ENCODE peak calls at places on chromosome 2, in eight cellular contexts. T, A, K, P, I, L, E and M are unnamed samples.

GRCh38 chr2:73258913-73259215 is 24.8 kb downstream of the CCT7 start:
- DNase-seq in K (no peak), T (no peak), A (no peak), I (no peak), L (no peak), E (no peak), P (no peak), M (no peak)

GRCh38 chr2:201116959-201117734 is 1.2 kb downstream of the CFLAR start:
- DNase-seq in L (peak; percentile 90), T (peak; percentile 94), P (peak; percentile 71), I (peak; percentile 70), K (peak; percentile 84), A (no peak), E (peak; percentile 58), M (peak; percentile 82)

GRCh38 chr2:224613543-224614317 is 28.6 kb upstream of the CUL3 start:
- DNase-seq in E (no peak), T (no peak), A (no peak), K (no peak), P (no peak), L (no peak), I (no peak), M (no peak)

GRCh38 chr2:233414777-233415570 is 60.7 kb downstream of the DGKD start:
- DNase-seq in L (no peak), P (no peak), I (peak; percentile 65), K (no peak), A (no peak), E (no peak), T (no peak), M (peak; percentile 75)

GRCh38 chr2:1653956-1654695 is 90.2 kb downstream of the PXDN start:
- DNase-seq in E (no peak), T (peak; percentile 40), K (no peak), A (no peak), P (no peak), L (no peak), I (no peak), M (no peak)

GRCh38 chr2:108268001-108268400 is 20.7 kb upstream of the SULT1C2 start:
- DNase-seq in A (no peak), L (no peak), I (no peak), P (no peak), T (no peak), E (no peak), K (no peak), M (no peak)

GRCh38 chr2:54657664-54658083 is 65.8 kb upstream of the EML6 start:
- DNase-seq in L (peak; percentile 76), P (peak; percentile 62), E (peak; percentile 79), K (peak; percentile 62), A (no peak), I (peak; percentile 82), T (peak; percentile 61), M (no peak)

GRCh38 chr2:58131191-58132011 is 84.8 kb downstream of the VRK2 start:
- DNase-seq in A (no peak), T (peak; percentile 46), E (peak; percentile 6), K (peak; percentile 15), L (no peak), P (no peak), I (no peak), M (no peak)

GRCh38 chr2:191218292-191218898 is 26.8 kb upstream of the MYO1B start:
- DNase-seq in K (peak; percentile 80), I (peak; percentile 51), T (peak; percentile 75), E (peak; percentile 94), L (no peak), P (peak; percentile 47), A (no peak), M (no peak)

GRCh38 chr2:102304268-102304667 is 7.1 kb upstream of the IL1RL1 start:
- DNase-seq in P (no peak), L (no peak), A (no peak), E (no peak), K (no peak), I (no peak), T (peak; percentile 78), M (no peak)

GRCh38 chr2:25497862-25498407 is 156.2 kb upstream of the DNMT3A start:
- DNase-seq in P (no peak), L (no peak), K (no peak), I (no peak), A (no peak), T (no peak), E (no peak), M (no peak)

GRCh38 chr2:105571445-105571987 is 172.7 kb upstream of the FHL2 start:
- DNase-seq in E (no peak), T (no peak), K (no peak), I (no peak), L (no peak), P (no peak), A (no peak), M (no peak)

GRCh38 chr2:64839844-64840243 is 149.4 kb upstream of the SLC1A4 start:
- DNase-seq in I (no peak), A (no peak), K (no peak), E (no peak), T (no peak), L (no peak), P (no peak), M (no peak)

GRCh38 chr2:159671047-159671446 is 41.3 kb upstream of the MARCHF7 start:
- DNase-seq in A (no peak), T (no peak), K (no peak), E (no peak), I (no peak), P (no peak), L (no peak), M (no peak)
- TF ChIP-seq POLR2AphosphoS5 in A (no peak), T (no peak), K (no peak), E (no peak), I (no peak), P (no peak), L (no peak), M (no peak)

DNA sequence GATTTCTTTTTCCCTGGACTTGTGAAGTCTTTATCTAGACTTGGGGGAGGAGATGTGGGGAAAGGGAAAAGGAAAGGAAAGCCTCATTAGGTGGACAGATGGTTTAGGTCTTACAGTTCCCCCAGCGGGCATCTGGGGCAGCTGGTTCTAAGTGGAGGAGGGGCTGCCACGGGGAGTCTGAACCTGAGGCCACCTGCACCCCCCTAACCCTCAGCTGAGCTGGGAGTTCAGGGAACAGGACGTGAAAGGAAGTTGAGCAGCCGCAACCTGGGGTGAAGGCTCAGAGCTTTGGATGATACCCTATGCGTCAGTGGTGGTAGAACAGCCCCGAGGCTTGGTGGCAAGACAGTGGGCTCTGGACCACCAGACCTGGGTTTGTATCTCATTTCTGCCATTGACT is 26.8 kb downstream of the ITM2C start:
- DNase-seq in P (no peak), A (no peak), L (no peak), K (no peak), I (no peak), E (no peak), T (no peak), M (no peak)
- TF ChIP-seq CTCF in P (no peak), A (no peak), L (no peak), K (no peak), I (no peak), E (no peak), T (no peak), M (no peak)

GRCh38 chr2:178414266-178415247 is 36.4 kb downstream of the PRKRA start:
- DNase-seq in T (peak; percentile 94), K (peak; percentile 90), A (no peak), E (peak; percentile 95), L (peak; percentile 95), P (peak; percentile 98), I (peak; percentile 88), M (no peak)

GRCh38 chr2:178412047-178412446 is 38.9 kb downstream of the PRKRA start:
- DNase-seq in P (no peak), I (no peak), L (no peak), T (no peak), K (no peak), A (no peak), E (no peak), M (no peak)

GRCh38 chr2:178415979-178416378 is 35.0 kb downstream of the PRKRA start:
- DNase-seq in P (no peak), E (no peak), T (no peak), L (no peak), A (no peak), K (no peak), I (no peak), M (no peak)

GRCh38 chr2:178417916-178418315 is 33.1 kb downstream of the PRKRA start:
- DNase-seq in P (no peak), K (no peak), T (no peak), L (no peak), A (no peak), I (no peak), E (no peak), M (no peak)

GRCh38 chr2:178413472-178414265 is 37.3 kb downstream of the PRKRA start:
- DNase-seq in P (peak; percentile 87), L (peak; percentile 89), A (no peak), E (peak; percentile 86), T (peak; percentile 82), K (peak; percentile 30), I (peak; percentile 67), M (peak; percentile 85)
- TF ChIP-seq POLR2AphosphoS5 in P (peak; percentile 69), L (peak; percentile 74), A (peak; percentile 23), E (peak; percentile 66), T (peak; percentile 65), K (no peak), I (no peak), M (peak; percentile 40)

GRCh38 chr2:100245681-100246080 is 76.6 kb downstream of the LONRF2 start:
- DNase-seq in L (no peak), I (no peak), T (no peak), A (no peak), K (no peak), E (no peak), P (no peak), M (no peak)

GRCh38 chr2:100247256-100248043 is 74.9 kb downstream of the LONRF2 start:
- DNase-seq in P (no peak), K (no peak), E (no peak), L (no peak), T (no peak), I (no peak), A (no peak), M (no peak)

GRCh38 chr2:100244881-100245605 is 77.3 kb downstream of the LONRF2 start:
- DNase-seq in L (no peak), P (no peak), K (no peak), E (no peak), I (no peak), A (no peak), T (no peak), M (no peak)

GRCh38 chr2:100248044-100248330 is 74.3 kb downstream of the LONRF2 start:
- DNase-seq in E (no peak), P (no peak), A (no peak), T (no peak), K (no peak), I (no peak), L (no peak), M (no peak)

DNA sequence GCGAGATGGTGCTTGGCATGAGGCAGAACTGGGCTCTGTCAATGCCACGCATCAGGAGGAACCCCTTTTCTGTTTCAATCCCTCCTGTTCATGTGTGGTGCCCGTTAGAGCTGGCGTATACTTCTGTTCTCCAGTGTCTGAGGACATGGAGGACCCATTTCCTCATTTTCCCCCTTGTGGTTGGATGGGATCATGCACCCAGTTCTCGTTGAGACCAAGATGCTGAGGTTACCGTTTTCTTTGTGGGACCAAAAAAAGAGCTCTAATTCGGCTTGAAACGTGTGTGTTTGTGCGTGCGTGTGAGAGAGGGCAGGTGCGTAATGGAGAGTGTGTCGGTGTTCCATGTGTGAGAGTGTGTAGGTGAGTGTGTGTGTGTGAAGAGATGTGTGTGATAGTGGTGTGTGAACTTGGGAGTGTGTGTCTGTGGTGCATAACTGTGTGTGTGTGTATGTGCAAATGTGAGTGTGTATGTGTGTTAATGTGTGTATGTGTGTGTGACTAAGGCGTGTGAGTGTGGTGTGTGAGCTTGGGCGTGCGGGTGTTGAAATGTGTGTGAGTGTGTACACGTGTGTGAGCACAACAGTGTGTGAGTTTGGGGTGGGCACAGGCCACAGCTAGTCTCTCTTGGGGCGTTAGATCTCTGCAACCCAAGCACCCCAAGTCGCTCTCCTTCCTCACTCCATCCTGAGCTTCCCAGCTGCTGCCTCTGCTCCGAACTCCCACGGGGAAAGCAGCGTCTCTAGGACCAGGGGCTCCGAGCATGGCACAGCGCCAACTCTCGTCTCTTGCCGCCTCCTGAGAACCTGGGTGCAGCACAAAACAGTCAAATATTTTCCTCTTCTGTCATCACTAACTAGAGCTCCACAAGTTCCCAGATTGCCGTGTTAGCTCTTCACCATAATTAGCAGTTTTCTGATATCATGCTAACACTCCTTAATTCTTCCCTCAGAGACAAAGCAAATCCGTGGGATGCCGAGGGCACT is 75.8 kb downstream of the LONRF2 start:
- DNase-seq in I (no peak), L (no peak), P (peak; percentile 48), E (peak; percentile 77), T (peak; percentile 27), K (peak; percentile 27), A (no peak), M (no peak)
- TF ChIP-seq CTCF in I (no peak), L (peak; percentile 28), P (peak; percentile 58), E (peak; percentile 62), T (peak; percentile 49), K (peak; percentile 46), A (no peak), M (peak; percentile 62)